ENCODE peak calls at places on chromosomes 16 and 17, in eight cellular contexts. G is uterus, B is spleen, F is IMR-90, P is transverse colon, S is A549, N is HCT116, O is Peyer's patch. L is an unnamed sample.

GRCh38 chr17:46742539-46743270 is 75.8 kb downstream of the WNT3 start:
- DNase-seq in N (peak), P (no peak), S (peak), G (no peak), F (peak), O (no peak), B (no peak), L (no peak)

GRCh38 chr16:57837305-57838125 is 35.2 kb upstream of the KIFC3 start:
- DNase-seq in P (no peak), S (no peak), F (no peak), B (peak), O (no peak), N (no peak), G (no peak), L (no peak)

GRCh38 chr17:79870540-79870939 is 31.3 kb upstream of the CBX4 start:
- DNase-seq in F (no peak), B (peak), P (no peak), G (no peak), S (no peak), N (no peak), O (peak), L (no peak)

GRCh38 chr17:77425791-77426641 is 285.2 kb downstream of the SEC14L1 start:
- DNase-seq in B (no peak), F (peak), P (peak), G (peak), O (no peak), S (peak), N (no peak), L (no peak)

GRCh38 chr17:601462-602303 is 113.0 kb downstream of the VPS53 start:
- DNase-seq in P (peak), S (no peak), O (no peak), G (peak), F (peak), B (no peak), N (no peak), L (peak)

GRCh38 chr17:82330322-82331239 is 3.0 kb downstream of the SECTM1 start:
- DNase-seq in P (peak), B (peak), N (no peak), O (peak), S (no peak), G (no peak), F (peak), L (no peak)

GRCh38 chr17:34624767-34625389 is 45.5 kb downstream of the TMEM132E start:
- DNase-seq in S (no peak), O (no peak), P (no peak), F (no peak), G (no peak), B (no peak), N (no peak), L (no peak)

GRCh38 chr17:36650096-36650764 is 48.8 kb downstream of the MRM1 start:
- DNase-seq in G (no peak), F (no peak), N (no peak), O (no peak), P (no peak), S (no peak), B (no peak), L (no peak)

GRCh38 chr16:68902376-68903345 is 59.3 kb downstream of the TANGO6 start:
- DNase-seq in B (no peak), P (peak), F (peak), G (no peak), S (peak), O (no peak), N (peak), L (peak)

GRCh38 chr17:21280081-21280518 is 4.4 kb upstream of the MAP2K3 start:
- DNase-seq in G (peak), S (peak), P (peak), N (peak), F (peak), B (peak), O (peak), L (peak)

GRCh38 chr16:64898159-64898558 is 223.7 kb downstream of the CDH11 start:
- DNase-seq in S (no peak), G (no peak), P (no peak), N (no peak), F (no peak), O (no peak), B (no peak), L (no peak)

GRCh38 chr16:13307861-13308260 is 406.5 kb downstream of the SHISA9 start:
- DNase-seq in P (no peak), O (no peak), G (no peak), N (no peak), F (no peak), S (no peak), B (no peak), L (no peak)

GRCh38 chr16:49836218-49836617 is 19.7 kb downstream of the ZNF423 start:
- DNase-seq in N (no peak), G (no peak), S (no peak), F (no peak), P (no peak), B (no peak), O (no peak), L (no peak)

GRCh38 chr17:10758062-10758461 is 28.2 kb upstream of the TMEM220 start:
- DNase-seq in G (no peak), P (no peak), O (no peak), F (no peak), N (no peak), S (no peak), B (no peak), L (no peak)

GRCh38 chr17:9051561-9051960 is 30.3 kb downstream of the NTN1 start:
- DNase-seq in O (no peak), G (no peak), P (no peak), S (no peak), F (no peak), N (no peak), B (no peak), L (no peak)

GRCh38 chr17:56351675-56352074 is 198.4 kb downstream of the ANKFN1 start:
- DNase-seq in G (no peak), P (no peak), S (no peak), O (no peak), N (no peak), F (no peak), B (no peak), L (no peak)

GRCh38 chr16:48029768-48030167 is 126.0 kb downstream of the ABCC12 start:
- DNase-seq in B (no peak), N (no peak), S (no peak), P (no peak), O (no peak), G (no peak), F (no peak), L (peak)

GRCh38 chr16:25289466-25289865 is 31.8 kb upstream of the ZKSCAN2 start:
- DNase-seq in B (no peak), G (no peak), P (no peak), S (no peak), O (no peak), F (no peak), N (no peak), L (no peak)

GRCh38 chr17:58242171-58242784 is 3.9 kb downstream of the LPO start:
- DNase-seq in G (no peak), F (no peak), N (no peak), S (no peak), P (no peak), O (no peak), B (no peak), L (no peak)

GRCh38 chr16:10080031-10080772 is 102.0 kb downstream of the GRIN2A start:
- DNase-seq in S (no peak), F (no peak), G (peak), B (no peak), O (no peak), N (peak), P (no peak), L (no peak)

GRCh38 chr16:1037934-1038257 is 34.7 kb upstream of the SSTR5 start:
- DNase-seq in F (no peak), S (no peak), P (no peak), N (no peak), B (no peak), O (no peak), G (no peak), L (no peak)

GRCh38 chr17:8939496-8940334 is 25.8 kb downstream of the PIK3R5 start:
- DNase-seq in G (no peak), N (no peak), S (no peak), F (no peak), B (peak), O (no peak), P (no peak), L (no peak)

GRCh38 chr17:62627904-62628603 is 584 bp downstream of the MRC2 start:
- DNase-seq in N (no peak), P (peak), O (no peak), S (peak), B (no peak), F (peak), G (peak), L (peak)

GRCh38 chr17:21004016-21004930 is 38.5 kb downstream of the USP22 start:
- DNase-seq in O (no peak), G (no peak), F (no peak), P (no peak), N (no peak), S (no peak), B (peak), L (no peak)

GRCh38 chr17:79633937-79634813 is 23.3 kb upstream of the RBFOX3 start:
- DNase-seq in S (no peak), P (peak), F (no peak), G (peak), N (no peak), B (no peak), O (peak), L (peak)

GRCh38 chr16:50154369-50154947 is 1.4 kb downstream of the TENT4B start:
- DNase-seq in B (no peak), S (peak), P (peak), O (no peak), G (no peak), N (no peak), F (no peak), L (no peak)

GRCh38 chr16:88384222-88385111 is 1.7 kb downstream of the ZNF469 start:
- DNase-seq in O (no peak), F (no peak), B (peak), P (no peak), N (no peak), G (no peak), S (no peak), L (no peak)

GRCh38 chr16:88381820-88382451 is 823 bp upstream of the ZNF469 start:
- DNase-seq in G (no peak), S (no peak), N (no peak), F (no peak), P (no peak), B (peak), O (no peak), L (no peak)

GRCh38 chr16:88385112-88385594 is 2.4 kb downstream of the ZNF469 start:
- DNase-seq in P (no peak), O (no peak), F (no peak), N (no peak), B (no peak), S (no peak), G (no peak), L (no peak)

GRCh38 chr16:88382491-88383400 is at the start of gene ZNF469:
- DNase-seq in B (peak), P (no peak), O (no peak), N (no peak), S (peak), G (no peak), F (peak), L (no peak)

DNA sequence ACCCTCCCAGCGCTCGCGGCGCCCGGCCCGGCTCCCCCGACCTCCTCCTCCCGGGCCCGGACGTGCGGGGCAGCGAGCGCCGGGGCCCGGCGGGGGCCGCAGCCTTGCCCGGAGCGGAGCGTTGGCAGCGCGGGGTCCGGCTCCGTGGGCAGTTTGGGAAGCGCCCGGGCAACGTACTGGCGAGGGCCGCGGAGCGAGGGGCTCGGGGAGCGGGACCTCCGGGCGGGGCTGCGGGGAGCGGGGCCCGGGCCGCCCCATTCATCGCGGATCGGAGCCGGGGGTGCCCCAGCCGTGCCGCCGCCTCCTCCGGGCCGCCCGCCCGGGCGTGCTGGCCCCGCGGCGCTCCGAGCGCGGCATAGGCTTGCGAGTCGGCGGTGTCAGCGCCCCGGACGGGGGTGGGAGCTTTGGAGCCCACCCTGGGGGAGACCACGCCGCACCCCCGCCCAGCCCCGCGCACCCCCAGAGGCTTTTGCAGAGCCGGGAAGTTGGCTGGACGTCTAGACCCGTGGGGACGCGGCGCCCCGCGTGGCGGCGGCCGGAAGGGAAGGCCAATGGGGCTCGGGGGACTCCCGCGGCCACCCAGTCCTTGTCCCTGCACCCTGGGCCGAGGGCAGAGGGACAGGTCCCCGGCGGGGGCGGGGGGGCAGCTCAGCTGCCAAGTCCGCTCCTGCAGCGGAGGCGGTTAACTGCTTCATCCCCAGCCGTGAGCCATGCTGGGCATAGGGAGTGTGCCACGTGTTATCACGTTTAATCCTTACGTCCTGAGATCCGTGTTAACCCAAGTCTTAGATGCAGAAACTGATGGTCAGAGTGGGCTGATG is 852 bp downstream of the ZNF469 start:
- DNase-seq in N (peak), O (peak), B (peak), P (no peak), S (peak), F (peak), G (peak), L (no peak)
- TF ChIP-seq POLR2A in N (peak), O (no peak), B (no peak), P (no peak), S (no peak), F (no peak), G (no peak), L (no peak)

DNA sequence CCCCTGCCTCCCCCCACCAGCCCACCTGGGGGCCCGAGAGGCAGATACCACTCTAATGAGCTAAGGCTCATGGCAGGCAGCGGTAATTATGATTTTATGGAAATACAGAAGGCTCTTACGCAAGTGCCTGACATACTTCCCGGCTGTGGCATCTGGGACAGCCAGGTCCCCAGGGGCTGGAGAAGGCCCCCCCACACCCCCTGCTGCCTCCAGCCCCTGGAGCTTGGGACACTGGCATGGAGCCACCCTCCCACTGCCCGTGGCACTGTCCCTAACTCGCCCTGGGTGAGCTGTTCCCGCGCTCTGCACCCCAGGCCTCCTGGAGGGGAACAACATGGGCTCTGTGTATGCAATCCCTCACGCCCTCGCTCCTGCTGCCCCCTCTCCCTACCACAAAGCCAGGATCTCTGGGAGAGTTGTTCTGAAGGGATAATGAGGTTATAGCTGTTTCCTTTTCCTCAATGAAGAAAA is 5.4 kb upstream of the STAC2 start:
- DNase-seq in O (no peak), F (no peak), P (no peak), N (no peak), B (no peak), S (no peak), G (no peak), L (no peak)
- TF ChIP-seq CTCF in O (no peak), F (no peak), P (no peak), N (no peak), B (no peak), S (no peak), G (no peak), L (no peak)

GRCh38 chr16:19710191-19710908 is 7.7 kb downstream of the KNOP1 start:
- DNase-seq in G (no peak), P (no peak), N (no peak), B (peak), O (no peak), S (no peak), F (no peak), L (no peak)

GRCh38 chr16:19710991-19711545 is 7.0 kb downstream of the KNOP1 start:
- DNase-seq in S (no peak), F (no peak), G (no peak), B (peak), O (no peak), P (no peak), N (no peak), L (no peak)

GRCh38 chr16:19713697-19714096 is 4.3 kb downstream of the KNOP1 start:
- DNase-seq in B (no peak), F (no peak), P (no peak), N (no peak), O (no peak), G (no peak), S (no peak), L (no peak)

GRCh38 chr16:19712418-19713058 is 5.5 kb downstream of the KNOP1 start:
- DNase-seq in N (no peak), P (no peak), O (no peak), B (peak), G (no peak), F (no peak), S (no peak), L (no peak)

DNA sequence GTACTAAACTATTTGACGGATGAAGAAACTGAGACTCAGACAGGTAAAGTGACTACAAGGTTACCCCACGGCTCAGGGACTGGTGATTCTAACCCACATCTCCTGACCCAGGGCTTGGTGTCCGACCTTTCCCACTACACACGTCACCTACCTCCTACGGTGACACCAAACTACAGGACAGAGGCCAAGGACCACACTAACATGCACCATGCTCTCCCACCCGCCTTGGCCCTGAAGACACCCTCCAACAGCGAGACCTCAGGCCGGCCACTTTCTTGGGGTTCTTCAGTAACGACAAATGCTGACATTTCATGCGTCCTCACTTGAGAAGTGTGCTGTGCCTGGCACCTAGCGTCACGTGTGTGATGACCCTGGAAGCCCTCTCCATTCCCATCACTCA is 6.4 kb downstream of the KNOP1 start:
- DNase-seq in G (no peak), F (no peak), B (peak), S (no peak), O (no peak), P (no peak), N (no peak), L (no peak)
- TF ChIP-seq POLR2A in G (no peak), F (no peak), B (no peak), S (no peak), O (no peak), P (no peak), N (no peak), L (no peak)

DNA sequence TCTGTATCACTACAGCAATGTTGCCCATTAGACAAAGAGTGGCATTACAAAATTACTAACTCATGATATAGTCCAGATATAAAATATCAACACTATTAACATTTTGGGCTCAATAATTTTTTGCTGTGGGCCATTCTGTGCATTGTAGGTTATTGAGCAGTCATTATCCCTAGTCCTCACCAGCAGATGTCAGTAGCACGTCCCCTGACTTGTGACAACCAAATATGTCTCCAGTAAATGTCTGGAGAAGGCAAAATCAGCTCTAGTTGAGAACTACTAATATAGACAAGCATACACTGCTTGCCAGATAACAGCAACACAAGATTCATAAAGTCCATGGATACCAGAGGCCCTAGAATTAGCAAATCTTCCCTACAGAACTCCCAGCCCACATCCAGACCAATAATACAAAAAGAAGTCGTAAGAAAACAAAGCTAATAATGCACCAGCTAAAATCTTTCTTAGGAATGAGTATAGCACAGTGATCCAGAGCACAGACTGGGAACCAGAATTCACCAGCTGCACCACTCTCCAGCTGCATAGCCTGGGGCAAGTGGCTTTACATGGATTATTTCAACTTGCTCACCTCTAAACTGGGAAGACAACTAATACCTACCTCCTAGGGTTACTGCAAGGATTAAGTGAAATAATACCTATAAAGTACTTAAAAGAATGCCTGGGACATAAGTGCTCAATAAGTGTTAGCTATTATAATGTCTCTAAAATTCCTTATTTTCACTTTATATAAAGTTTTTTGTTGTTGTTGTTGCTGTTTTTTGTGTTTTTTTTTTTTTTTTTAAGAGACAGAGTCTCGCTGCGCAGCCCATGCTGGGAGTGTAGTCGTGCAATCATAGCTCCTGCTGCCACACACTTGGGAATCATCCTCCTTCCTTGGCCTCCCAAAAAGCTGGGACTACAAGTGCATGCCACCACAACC is 23.7 kb downstream of the HELZ start:
- DNase-seq in B (no peak), G (no peak), N (peak), S (peak), O (no peak), P (no peak), F (peak), L (peak)
- TF ChIP-seq CTCF in B (peak), G (no peak), N (peak), S (peak), O (peak), P (peak), F (peak), L (peak)

GRCh38 chr17:65556014-65556909 is 5.2 kb downstream of the AXIN2 start:
- DNase-seq in G (peak), F (peak), O (peak), P (peak), S (peak), N (peak), B (peak), L (peak)
- TF ChIP-seq POLR2A in G (no peak), F (no peak), O (no peak), P (no peak), S (no peak), N (no peak), B (no peak), L (no peak)

DNA sequence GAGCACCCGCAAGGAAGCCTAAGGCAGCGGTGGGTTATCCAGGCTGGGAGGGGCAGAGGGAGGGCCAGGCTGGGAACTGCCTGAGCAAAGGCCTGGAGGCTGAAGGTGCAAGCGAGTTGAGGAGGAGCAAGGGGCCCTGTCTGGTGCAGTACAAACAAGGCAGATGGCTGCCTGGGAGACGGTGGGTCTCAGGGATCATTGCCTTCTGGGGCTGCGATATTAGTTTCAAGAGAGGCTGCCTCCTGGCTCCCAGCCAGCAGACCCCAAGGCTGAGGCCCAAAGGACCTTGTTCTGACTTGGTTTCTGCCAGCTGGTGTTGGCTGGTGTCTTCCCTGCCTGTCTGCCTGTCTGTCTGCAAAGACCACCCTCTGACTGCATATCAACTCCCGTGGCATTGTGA is 154.0 kb downstream of the IRF8 start:
- DNase-seq in F (no peak), P (no peak), S (no peak), N (no peak), B (peak), O (peak), G (no peak), L (no peak)
- TF ChIP-seq CTCF in F (no peak), P (no peak), S (no peak), N (no peak), B (no peak), O (no peak), G (no peak), L (no peak)

L was measured in lower leg skin.